ENCODE peak calls at places on chromosomes 5 and 9, in six cellular contexts. D, N, T, X, C and O are unnamed samples.

GRCh38 chr9:130835441-130836298 is 616 bp downstream of the ABL1 start:
- DNase-seq in T (peak), N (no peak), C (no peak), X (no peak), D (no peak), O (no peak)

GRCh38 chr9:137688725-137689124 is 69.9 kb downstream of the EHMT1 start:
- DNase-seq in D (no peak), N (peak), C (no peak), X (no peak), T (no peak), O (no peak)

GRCh38 chr5:177112589-177113220 is 20.9 kb upstream of the NSD1 start:
- DNase-seq in C (no peak), D (no peak), X (no peak), N (no peak), T (no peak), O (no peak)

GRCh38 chr5:88262116-88262515 is 6.5 kb downstream of the TMEM161B start:
- DNase-seq in N (no peak), T (no peak), X (no peak), C (no peak), D (no peak), O (no peak)

GRCh38 chr5:54673523-54674225 is 156.1 kb downstream of the SNX18 start:
- DNase-seq in C (no peak), N (no peak), X (peak), D (no peak), T (no peak), O (no peak)

GRCh38 chr9:101586651-101587050 is 8.1 kb downstream of the PPP3R2 start:
- DNase-seq in T (no peak), D (no peak), N (no peak), X (no peak), C (no peak), O (no peak)

GRCh38 chr5:78519198-78519941 is 129.2 kb downstream of the LHFPL2 start:
- DNase-seq in D (no peak), T (no peak), C (no peak), X (no peak), N (no peak), O (no peak)

GRCh38 chr5:136012041-136012804 is 16.6 kb upstream of the TGFBI start:
- DNase-seq in N (no peak), C (no peak), X (no peak), D (no peak), T (no peak), O (no peak)

GRCh38 chr5:173412566-173412965 is 84.4 kb upstream of the STC2 start:
- DNase-seq in T (peak), D (no peak), C (no peak), N (no peak), X (no peak), O (no peak)

GRCh38 chr5:115579747-115580173 is 22.5 kb downstream of the TICAM2 start:
- DNase-seq in D (no peak), T (no peak), C (no peak), X (no peak), N (no peak), O (no peak)